ENCODE peak calls at places on chromosome 2, in eight cellular contexts. J is stimulated activated CD4-positive, alpha-beta T cell treated with anti-CD3 and anti-CD28 coated beads, TNF-alpha, amount 100 ng/mL, for 24 hours; K is left lung; A is left ventricle myocardium superior; V is AG09319; N is retina; S is stimulated activated CD8-positive, alpha-beta memory T cell treated with anti-CD3 and anti-CD28 coated beads, Interleukin-15, amount 100 ng/mL, for 48 hours; D is NCI-H1694. T is an unnamed sample.
A peak's percentile ranks its signal among the peaks of the same experiment; 100 is the strongest.

GRCh38 chr2:53075760-53076159 is 691.8 kb upstream of the CHAC2 start:
- DNase-seq in K (no peak), V (no peak), N (no peak), J (no peak), A (peak; percentile 40), S (no peak), D (peak; percentile 20), T (no peak)

GRCh38 chr2:28691774-28692281 is 59.8 kb upstream of the PPP1CB start:
- DNase-seq in N (peak; percentile 72), V (no peak), J (no peak), D (no peak), K (no peak), S (no peak), A (peak; percentile 45), T (no peak)

GRCh38 chr2:200377774-200378336 is 71.4 kb downstream of the SPATS2L start:
- DNase-seq in K (no peak), S (no peak), N (no peak), D (no peak), J (no peak), V (no peak), A (no peak), T (peak; percentile 78)

GRCh38 chr2:33444961-33445360 is 31.5 kb upstream of the RASGRP3 start:
- DNase-seq in N (no peak), S (no peak), J (no peak), D (no peak), A (no peak), K (no peak), V (no peak), T (no peak)

GRCh38 chr2:69310267-69310666 is 76.8 kb downstream of the GFPT1 start:
- DNase-seq in K (no peak), N (no peak), D (no peak), J (no peak), A (no peak), V (no peak), S (no peak), T (no peak)

GRCh38 chr2:239892480-239893235 is 132.5 kb downstream of the NDUFA10 start:
- DNase-seq in A (no peak), N (no peak), S (no peak), V (no peak), K (no peak), J (no peak), D (no peak), T (no peak)

GRCh38 chr2:121209014-121209610 is 75.9 kb downstream of the TFCP2L1 start:
- DNase-seq in D (no peak), A (no peak), S (no peak), V (no peak), N (no peak), K (peak; percentile 55), J (no peak), T (no peak)

GRCh38 chr2:6944546-6944945 is 27.3 kb downstream of the RNF144A start:
- DNase-seq in N (no peak), A (peak; percentile 56), K (no peak), D (no peak), V (no peak), J (no peak), S (no peak), T (no peak)

GRCh38 chr2:3143602-3144001 is 234.0 kb downstream of the EIPR1 start:
- DNase-seq in V (no peak), N (no peak), A (no peak), D (no peak), S (no peak), J (no peak), K (no peak), T (no peak)

GRCh38 chr2:53724511-53724910 is 43.1 kb upstream of the CHAC2 start:
- DNase-seq in S (no peak), V (peak; percentile 36), D (no peak), A (no peak), K (no peak), J (no peak), N (no peak), T (no peak)

GRCh38 chr2:17620841-17621240 is 80.3 kb downstream of the VSNL1 start:
- DNase-seq in K (no peak), V (no peak), A (no peak), S (no peak), D (no peak), J (no peak), N (no peak), T (no peak)

GRCh38 chr2:212683346-212683745 is 144.7 kb upstream of the ERBB4 start:
- DNase-seq in J (no peak), N (no peak), S (no peak), A (no peak), V (no peak), K (no peak), D (no peak), T (no peak)

GRCh38 chr2:190177249-190177648 is 114.7 kb upstream of the MSTN start:
- DNase-seq in K (no peak), J (no peak), V (no peak), D (no peak), S (no peak), N (peak; percentile 5), A (no peak), T (no peak)

GRCh38 chr2:152335851-152336102 is 803 bp downstream of the FMNL2 start:
- DNase-seq in K (no peak), S (no peak), N (no peak), D (no peak), A (no peak), J (peak; percentile 23), V (no peak), T (no peak)

GRCh38 chr2:68742638-68743037 is 8.0 kb downstream of the ARHGAP25 start:
- DNase-seq in V (no peak), S (no peak), K (no peak), D (no peak), J (no peak), N (no peak), A (no peak), T (no peak)

GRCh38 chr2:128346811-128347558 is 28.3 kb upstream of the HS6ST1 start:
- DNase-seq in N (no peak), J (no peak), D (no peak), K (no peak), A (no peak), S (no peak), V (no peak), T (no peak)

GRCh38 chr2:151290467-151290866 is 999 bp upstream of the NMI start:
- DNase-seq in D (no peak), K (no peak), V (no peak), S (no peak), J (no peak), N (no peak), A (no peak), T (no peak)

GRCh38 chr2:26653207-26654060 is 12.3 kb upstream of the CIB4 start:
- DNase-seq in J (no peak), N (no peak), D (no peak), V (no peak), S (no peak), K (no peak), A (no peak), T (no peak)

GRCh38 chr2:10352972-10353371 is 50.3 kb downstream of the HPCAL1 start:
- DNase-seq in S (no peak), V (no peak), A (no peak), J (no peak), D (no peak), N (no peak), K (peak; percentile 21), T (no peak)

GRCh38 chr2:29014811-29015414 is 33.8 kb downstream of the TOGARAM2 start:
- DNase-seq in S (peak; percentile 59), N (no peak), A (peak; percentile 86), D (no peak), V (no peak), J (peak; percentile 65), K (no peak), T (no peak)

GRCh38 chr2:111121028-111121872 is 536 bp downstream of the BCL2L11 start:
- DNase-seq in K (peak; percentile 89), J (peak; percentile 42), N (peak; percentile 90), A (peak; percentile 71), S (peak; percentile 30), V (no peak), D (peak; percentile 31), T (peak; percentile 41)

GRCh38 chr2:15058015-15058414 is 425.5 kb downstream of the LRATD1 start:
- DNase-seq in S (no peak), V (no peak), N (no peak), K (no peak), D (peak; percentile 48), J (no peak), A (no peak), T (no peak)

GRCh38 chr2:96098900-96099590 is 17.3 kb downstream of the ADRA2B start:
- DNase-seq in K (peak; percentile 69), J (no peak), V (no peak), S (no peak), N (peak; percentile 2), D (no peak), A (peak; percentile 85), T (no peak)

GRCh38 chr2:220394433-220394832 is 767.0 kb downstream of the SLC4A3 start:
- DNase-seq in J (no peak), K (no peak), N (no peak), D (peak; percentile 78), V (no peak), S (no peak), A (peak; percentile 60), T (peak; percentile 35)

GRCh38 chr2:3449106-3449505 is 69.6 kb downstream of the TRAPPC12 start:
- DNase-seq in V (no peak), J (no peak), A (no peak), N (no peak), S (no peak), K (no peak), D (no peak), T (no peak)

GRCh38 chr2:31426096-31426495 is 11.6 kb upstream of the XDH start:
- DNase-seq in S (no peak), V (no peak), J (no peak), K (peak; percentile 43), A (no peak), N (no peak), D (no peak), T (no peak)

GRCh38 chr2:112714836-112715631 is 5.8 kb upstream of the NT5DC4 start:
- DNase-seq in V (no peak), A (no peak), S (no peak), J (no peak), N (no peak), K (no peak), D (no peak), T (peak; percentile 44)

GRCh38 chr2:156999657-157000056 is 257.8 kb upstream of the GALNT5 start:
- DNase-seq in J (no peak), N (no peak), V (no peak), D (no peak), K (no peak), S (no peak), A (no peak), T (peak; percentile 28)

GRCh38 chr2:66925128-66925527 is 472.0 kb upstream of the ETAA1 start:
- DNase-seq in D (no peak), A (no peak), S (no peak), N (no peak), V (no peak), K (no peak), J (no peak), T (peak; percentile 7)

GRCh38 chr2:73982140-73982617 is 2.5 kb upstream of the TET3 start:
- DNase-seq in S (no peak), A (peak; percentile 37), V (no peak), K (no peak), D (peak; percentile 32), N (peak; percentile 13), J (no peak), T (no peak)

GRCh38 chr2:28407131-28407975 is 14.7 kb downstream of the FOSL2 start:
- DNase-seq in S (no peak), V (no peak), J (no peak), N (no peak), A (no peak), K (no peak), D (no peak), T (no peak)